ENCODE peak calls at places on chromosomes 6 and 20, in six cellular contexts. O, N, H, W, A and Q are unnamed samples.

GRCh38 chr6:26270121-26270861 is 94.7 kb upstream of the BTN3A2 start:
- DNase-seq in O (no peak), W (no peak), H (peak; percentile 11), N (no peak), A (no peak), Q (no peak)

GRCh38 chr6:24980507-24981384 is 45.0 kb upstream of the RIPOR2 start:
- DNase-seq in N (no peak), H (peak; percentile 77), W (no peak), A (peak; percentile 66), O (no peak), Q (no peak)

GRCh38 chr6:111256646-111257045 is 169.3 kb downstream of the SLC16A10 start:
- DNase-seq in O (no peak), H (peak; percentile 26), A (no peak), N (no peak), W (no peak), Q (no peak)

GRCh38 chr20:3470627-3471396 is at the start of gene ATRN:
- DNase-seq in H (peak; percentile 96), W (peak; percentile 91), O (peak; percentile 97), A (peak; percentile 52), N (peak; percentile 89), Q (peak; percentile 91)

GRCh38 chr6:128899651-128900050 is 16.7 kb downstream of the LAMA2 start:
- DNase-seq in W (no peak), A (no peak), H (peak; percentile 63), N (no peak), O (no peak), Q (no peak)

GRCh38 chr6:169853196-169854082 is 102.0 kb downstream of the ERMARD start:
- DNase-seq in O (no peak), N (peak; percentile 6), W (no peak), A (no peak), H (no peak), Q (no peak)

GRCh38 chr6:134740473-134741192 is 209.3 kb downstream of the ALDH8A1 start:
- DNase-seq in N (no peak), O (no peak), A (no peak), H (peak; percentile 64), W (no peak), Q (no peak)

GRCh38 chr6:37794825-37795224 is 24.7 kb upstream of the ZFAND3 start:
- DNase-seq in H (no peak), O (peak; percentile 4), W (no peak), A (no peak), N (no peak), Q (no peak)

GRCh38 chr20:57317789-57318371 is 11.7 kb upstream of the SPO11 start:
- DNase-seq in N (no peak), W (no peak), O (no peak), A (no peak), H (no peak), Q (peak; percentile 76)

GRCh38 chr6:115896538-115897129 is 164.1 kb downstream of the FRK start:
- DNase-seq in H (peak; percentile 57), A (no peak), N (no peak), W (no peak), O (no peak), Q (no peak)

GRCh38 chr6:141957271-141957670 is 175.5 kb upstream of the GJE1 start:
- DNase-seq in W (no peak), H (no peak), O (no peak), N (no peak), A (no peak), Q (no peak)

GRCh38 chr6:96939019-96939805 is 14.7 kb downstream of the KLHL32 start:
- DNase-seq in W (no peak), H (peak; percentile 54), O (no peak), A (no peak), N (peak; percentile 27), Q (peak; percentile 51)

GRCh38 chr6:152981989-152982767 is 663 bp downstream of the FBXO5 start:
- DNase-seq in O (peak; percentile 80), H (no peak), A (no peak), W (peak; percentile 72), N (peak; percentile 44), Q (peak; percentile 42)

GRCh38 chr6:147905721-147906120 is 397.2 kb downstream of the SAMD5 start:
- DNase-seq in N (no peak), H (no peak), W (no peak), O (no peak), A (no peak), Q (no peak)

GRCh38 chr6:147911686-147912085 is 403.2 kb downstream of the SAMD5 start:
- DNase-seq in A (no peak), W (no peak), O (no peak), H (no peak), N (no peak), Q (no peak)

GRCh38 chr6:147906361-147906760 is 397.9 kb downstream of the SAMD5 start:
- DNase-seq in H (no peak), O (no peak), A (no peak), W (no peak), N (no peak), Q (no peak)

GRCh38 chr6:147910254-147910653 is 401.8 kb downstream of the SAMD5 start:
- DNase-seq in A (no peak), N (no peak), H (no peak), O (no peak), W (no peak), Q (no peak)

GRCh38 chr6:147909645-147910044 is 401.2 kb downstream of the SAMD5 start:
- DNase-seq in W (no peak), N (no peak), O (no peak), A (no peak), H (no peak), Q (no peak)
- H3K4me1 ChIP-seq in W (no peaks in the 10 kb centered on the region), N (no peaks in the 10 kb centered on the region), O (no peaks in the 10 kb centered on the region), A (no peaks in the 10 kb centered on the region), H (no peaks in the 10 kb centered on the region), Q (peaks cover 3% of the 10 kb centered on the region)

GRCh38 chr6:71045296-71045695 is 88.4 kb upstream of the B3GAT2 start:
- DNase-seq in A (no peak), W (no peak), H (no peak), O (no peak), N (no peak), Q (no peak)
- H3K27ac ChIP-seq in A (no peak overlapping the region), W (no peak overlapping the region), H (no peak overlapping the region), O (no peak overlapping the region), N (no peak overlapping the region), Q (no peak overlapping the region)

GRCh38 chr6:33726696-33727095 is 15.2 kb upstream of the UQCC2 start:
- DNase-seq in H (no peak), N (no peak), W (no peak), A (no peak), O (peak; percentile 49), Q (no peak)

GRCh38 chr6:33727126-33727525 is 15.6 kb upstream of the UQCC2 start:
- DNase-seq in O (peak; percentile 39), W (no peak), N (no peak), H (no peak), A (no peak), Q (no peak)

GRCh38 chr6:33727932-33728331 is 16.4 kb upstream of the UQCC2 start:
- DNase-seq in N (no peak), A (no peak), H (no peak), O (peak; percentile 56), W (no peak), Q (no peak)

GRCh38 chr6:33729059-33729458 is 17.6 kb upstream of the UQCC2 start:
- DNase-seq in W (no peak), O (peak; percentile 27), H (no peak), N (no peak), A (no peak), Q (no peak)

GRCh38 chr6:33728438-33728837 is 16.9 kb upstream of the UQCC2 start:
- DNase-seq in N (no peak), W (no peak), O (peak; percentile 53), A (no peak), H (no peak), Q (no peak)
- H3K4me1 ChIP-seq in N (no peaks in the 10 kb centered on the region), W (no peaks in the 10 kb centered on the region), O (no peaks in the 10 kb centered on the region), A (peaks cover 2% of the 10 kb centered on the region), H (peaks cover 16% of the 10 kb centered on the region), Q (no peaks in the 10 kb centered on the region)

DNA sequence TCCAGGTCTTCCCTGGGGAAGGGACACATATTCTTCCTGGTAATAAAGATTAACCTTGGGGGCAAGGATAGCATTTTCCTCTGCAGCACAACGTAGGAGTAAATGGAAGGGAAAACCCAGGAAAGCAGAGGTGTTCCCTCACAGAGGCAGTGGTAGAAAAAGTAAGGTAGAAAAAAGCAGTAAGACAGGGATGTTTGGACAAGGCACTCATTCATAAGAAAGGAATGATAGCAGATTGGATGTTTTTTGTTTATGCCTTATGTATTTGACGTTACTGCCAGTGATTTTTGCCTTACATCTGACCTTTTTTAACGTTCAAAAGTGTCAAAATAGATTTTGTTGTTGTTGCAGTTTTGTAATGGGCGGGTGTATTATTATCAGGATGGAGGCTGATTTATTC is 395.0 kb downstream of the CDKAL1 start:
- DNase-seq in H (no peak), N (no peak), O (no peak), A (no peak), W (no peak), Q (no peak)
- H3K27ac ChIP-seq in H (no peak overlapping the region), N (no peak overlapping the region), O (no peak overlapping the region), A (no peak overlapping the region), W (no peak overlapping the region), Q (no peak overlapping the region)

GRCh38 chr20:325889-326644 is 715 bp downstream of the SOX12 start:
- DNase-seq in H (peak; percentile 76), W (peak; percentile 84), N (peak; percentile 61), O (peak; percentile 91), A (no peak), Q (peak; percentile 84)

GRCh38 chr20:327041-327945 is 1.9 kb downstream of the SOX12 start:
- DNase-seq in N (peak; percentile 79), A (peak; percentile 93), H (peak; percentile 96), O (peak; percentile 97), W (peak; percentile 87), Q (peak; percentile 96)

GRCh38 chr20:326645-327031 is 1.3 kb downstream of the SOX12 start:
- DNase-seq in H (peak; percentile 37), W (no peak), A (no peak), N (no peak), O (no peak), Q (no peak)

GRCh38 chr20:324177-325042 is 942 bp upstream of the SOX12 start:
- DNase-seq in O (peak; percentile 97), N (peak; percentile 97), H (peak; percentile 89), W (peak; percentile 94), A (peak; percentile 81), Q (peak; percentile 95)

DNA sequence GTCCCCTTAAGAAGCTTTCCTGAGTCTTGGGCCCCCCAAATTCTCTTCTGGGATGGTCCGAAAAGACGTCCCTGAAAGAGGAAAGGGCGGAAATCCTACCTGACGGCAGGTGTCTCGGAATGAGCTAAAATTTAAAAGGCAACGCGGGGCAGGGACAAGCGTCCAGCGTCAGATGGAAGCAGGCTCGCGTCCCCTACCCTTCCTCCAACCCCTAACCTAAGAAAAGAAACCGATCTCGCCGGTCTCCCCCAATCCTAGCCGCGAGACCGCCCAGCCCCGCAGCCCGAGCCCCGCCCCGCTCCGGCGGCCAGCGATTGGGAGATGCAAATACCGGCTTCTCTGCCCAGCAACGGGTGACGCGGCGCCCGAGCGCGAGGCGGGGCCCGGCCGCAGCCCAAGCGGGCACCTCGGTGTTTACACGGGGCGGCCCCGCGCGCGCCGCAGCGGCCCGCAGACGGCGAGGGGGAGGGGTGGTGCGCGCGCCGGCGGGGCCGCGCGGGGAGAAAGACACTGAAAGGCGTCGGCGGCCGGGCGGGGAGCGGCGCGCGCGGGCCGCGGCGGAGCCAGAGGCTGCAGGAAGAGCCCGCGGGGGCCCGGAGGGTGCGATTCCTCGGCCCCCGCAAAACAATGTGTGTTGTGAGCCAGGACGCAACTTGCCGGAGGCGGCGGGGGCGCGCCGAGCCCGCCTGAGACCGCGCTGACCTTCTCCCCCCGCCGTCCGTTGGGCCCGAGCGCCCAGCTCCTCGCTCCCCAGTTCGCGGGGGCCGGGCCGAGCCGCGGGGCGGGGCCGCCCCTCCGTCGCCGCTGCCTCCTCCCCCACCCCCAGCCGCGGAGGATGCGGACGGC is at the start of gene SOX12:
- DNase-seq in O (peak; percentile 99), H (peak; percentile 96), W (peak; percentile 98), N (peak; percentile 99), A (peak; percentile 89), Q (peak; percentile 96)
- H3K4me1 ChIP-seq in O (peaks cover 10% of the 10 kb centered on the region), H (peaks cover 17% of the 10 kb centered on the region), W (peaks cover 52% of the 10 kb centered on the region), N (no peaks in the 10 kb centered on the region), A (peaks cover 5% of the 10 kb centered on the region), Q (peaks cover 4% of the 10 kb centered on the region)